ENCODE peak calls at places on chromosomes 2 and 18, in seven cellular contexts. V is Peyer's patch, G is adrenal gland, Y is thyroid gland, D is PC-9, P is tibial artery, C is stomach. I is an unnamed sample.

GRCh38 chr18:58140366-58141325 is 96.6 kb downstream of the NEDD4L start:
- DNase-seq in V (no peak), G (peak; percentile 60), Y (peak; percentile 41), D (no peak), P (no peak), C (no peak), I (no peak)

GRCh38 chr2:191607101-191607500 is 70.8 kb upstream of the NABP1 start:
- DNase-seq in V (no peak), G (no peak), Y (no peak), D (no peak), P (no peak), C (no peak), I (no peak)

GRCh38 chr2:10487144-10488104 is 39.3 kb upstream of the ODC1 start:
- DNase-seq in V (no peak), G (peak; percentile 0), Y (no peak), D (peak; percentile 65), P (peak; percentile 31), C (peak; percentile 67), I (peak; percentile 53)

GRCh38 chr2:235568431-235568830 is 74.6 kb downstream of the AGAP1 start:
- DNase-seq in V (no peak), G (no peak), Y (no peak), D (no peak), P (no peak), C (no peak), I (no peak)

GRCh38 chr2:176491172-176491904 is 222.1 kb downstream of the MTX2 start:
- DNase-seq in V (no peak), G (no peak), Y (peak; percentile 12), D (peak; percentile 78), P (peak; percentile 71), C (peak; percentile 26), I (peak; percentile 82)

GRCh38 chr18:45664824-45665763 is 49.8 kb downstream of the SLC14A2 start:
- DNase-seq in V (no peak), G (peak; percentile 65), Y (peak; percentile 75), D (peak; percentile 23), P (peak; percentile 80), C (peak; percentile 71), I (no peak)

GRCh38 chr2:240873805-240874714 is 5.4 kb downstream of the AGXT start:
- DNase-seq in V (peak; percentile 76), G (no peak), Y (no peak), D (no peak), P (no peak), C (no peak), I (no peak)

GRCh38 chr2:64952896-64953482 is 36.2 kb upstream of the SLC1A4 start:
- DNase-seq in V (no peak), G (no peak), Y (no peak), D (no peak), P (no peak), C (no peak), I (no peak)

GRCh38 chr2:239776441-239777033 is 248.6 kb downstream of the NDUFA10 start:
- DNase-seq in V (no peak), G (no peak), Y (no peak), D (no peak), P (no peak), C (peak; percentile 16), I (peak; percentile 64)

GRCh38 chr2:100632759-100633158 is 70.0 kb downstream of the PDCL3 start:
- DNase-seq in V (no peak), G (no peak), Y (no peak), D (no peak), P (no peak), C (no peak), I (no peak)

GRCh38 chr2:239985356-239985755 is 39.8 kb downstream of the NDUFA10 start:
- DNase-seq in V (no peak), G (no peak), Y (no peak), D (no peak), P (no peak), C (no peak), I (no peak)

GRCh38 chr2:182779323-182779722 is 63.3 kb downstream of the DNAJC10 start:
- DNase-seq in V (no peak), G (no peak), Y (no peak), D (no peak), P (no peak), C (no peak), I (no peak)

GRCh38 chr18:71878226-71878625 is 665.9 kb downstream of the CBLN2 start:
- DNase-seq in V (no peak), G (no peak), Y (no peak), D (no peak), P (no peak), C (no peak), I (no peak)

GRCh38 chr18:32674491-32674890 is 98.3 kb downstream of the KLHL14 start:
- DNase-seq in V (no peak), G (no peak), Y (peak; percentile 29), D (no peak), P (no peak), C (no peak), I (no peak)

GRCh38 chr2:27980242-27980641 is 89.7 kb downstream of the BABAM2 start:
- DNase-seq in V (no peak), G (no peak), Y (no peak), D (no peak), P (no peak), C (no peak), I (no peak)

GRCh38 chr2:240968731-240969624 is 29.4 kb upstream of the SNED1 start:
- DNase-seq in V (peak; percentile 46), G (peak; percentile 76), Y (peak; percentile 47), D (no peak), P (no peak), C (no peak), I (no peak)

GRCh38 chr2:37324536-37324785 is 172 bp downstream of the PRKD3 start:
- DNase-seq in V (no peak), G (no peak), Y (peak; percentile 84), D (no peak), P (peak; percentile 93), C (no peak), I (no peak)

GRCh38 chr2:45412754-45413379 is 198.2 kb downstream of the SRBD1 start:
- DNase-seq in V (no peak), G (no peak), Y (no peak), D (no peak), P (no peak), C (no peak), I (no peak)

DNA sequence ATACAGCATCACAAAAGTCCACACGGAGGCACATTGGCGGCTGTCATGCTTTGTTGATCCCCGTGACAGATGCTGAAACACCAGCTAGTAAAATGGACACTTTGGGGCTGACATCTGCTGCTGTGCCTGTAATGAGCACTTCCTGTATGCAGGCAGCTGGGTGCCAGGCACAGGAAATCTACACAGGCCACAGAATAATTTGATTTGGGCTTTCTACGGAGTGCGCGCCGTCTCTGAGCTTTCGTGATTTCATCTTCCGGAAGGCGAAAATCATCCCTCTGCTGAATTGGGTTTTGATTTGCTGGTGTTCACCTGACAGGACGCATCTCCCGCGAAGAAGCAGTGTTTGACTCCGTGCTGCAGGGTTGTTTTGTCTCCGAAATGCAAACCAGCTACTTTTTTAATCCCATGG is 250.3 kb downstream of the EIPR1 start:
- DNase-seq in V (no peak), G (no peak), Y (no peak), D (no peak), P (peak; percentile 41), C (no peak), I (no peak)
- H3K4me3 ChIP-seq in V (no peak overlapping the region), G (no peak overlapping the region), Y (no peak overlapping the region), D (no peak overlapping the region), P (no peak overlapping the region), C (no peak overlapping the region), I (no peak overlapping the region)

GRCh38 chr2:47345584-47345913 is 57.4 kb upstream of the MSH2 start:
- DNase-seq in V (no peak), G (no peak), Y (no peak), D (no peak), P (no peak), C (no peak), I (no peak)
- H3K27ac ChIP-seq in V (peak overlapping the region; percentile 89), G (peak overlapping the region; percentile 85), Y (peak overlapping the region; percentile 69), D (peak overlapping the region; percentile 62), P (no peak overlapping the region), C (peak overlapping the region; percentile 81), I (no peak overlapping the region)

DNA sequence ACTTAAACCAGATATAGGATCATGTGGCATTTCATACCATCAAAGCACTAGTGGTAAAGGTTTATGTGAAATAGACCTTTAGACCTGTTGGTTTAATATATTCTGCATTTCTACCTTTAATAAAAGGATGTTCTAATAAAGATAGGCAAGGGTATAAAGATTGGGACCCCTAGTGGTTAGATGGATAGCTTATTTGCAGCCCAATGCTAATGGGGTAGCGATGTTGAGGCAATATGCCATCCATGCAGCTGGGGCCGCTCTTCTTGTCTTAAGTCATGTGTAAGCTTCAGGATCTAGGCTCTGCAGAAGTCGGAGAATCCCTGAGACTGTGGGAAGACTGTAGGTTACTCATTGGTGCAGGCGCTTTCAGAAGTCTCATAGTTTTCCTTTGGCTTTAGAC is 114.9 kb downstream of the ICOS start:
- DNase-seq in V (no peak), G (no peak), Y (no peak), D (no peak), P (no peak), C (no peak), I (no peak)
- TF ChIP-seq CTCF in V (no peak), G (no peak), Y (no peak), D (no peak), P (no peak), C (no peak), I (no peak)

GRCh38 chr18:7856099-7856498 is 289.0 kb downstream of the PTPRM start:
- DNase-seq in V (no peak), G (no peak), Y (no peak), D (no peak), P (no peak), C (no peak), I (no peak)
- H3K4me3 ChIP-seq in V (no peak overlapping the region), G (no peak overlapping the region), Y (no peak overlapping the region), D (no peak overlapping the region), P (no peak overlapping the region), C (no peak overlapping the region), I (no peak overlapping the region)

I was measured in coronary artery.